ENCODE peak calls at places on chromosomes 6 and 20, in six cellular contexts. C is endothelial cell of umbilical vein, D is adrenal gland, M is GM12878, K is HepG2, V is gastrocnemius medialis. Z is an unnamed sample. For H3K9me3 and H3K27me3, the result is how much of the 10 kb centered on the place peaks cover.

GRCh38 chr6:351011-351866 is 40.3 kb upstream of the IRF4 start:
- DNase-seq in C (no peak), D (no peak), M (no peak), K (no peak), V (no peak), Z (no peak)

GRCh38 chr20:8144282-8145245 is 12.5 kb downstream of the PLCB1 start:
- DNase-seq in C (peak), D (no peak), M (no peak), K (peak), V (no peak), Z (no peak)

GRCh38 chr6:108250240-108250866 is 10.5 kb downstream of the SNX3 start:
- DNase-seq in C (peak), D (no peak), M (no peak), K (no peak), V (no peak), Z (no peak)

GRCh38 chr6:44022296-44022661 is 105.0 kb downstream of the MRPL14 start:
- DNase-seq in C (peak), D (no peak), M (no peak), K (no peak), V (no peak), Z (no peak)

GRCh38 chr20:62595491-62595890 is 46.8 kb upstream of the SLCO4A1 start:
- DNase-seq in C (peak), D (peak), M (no peak), K (no peak), V (no peak), Z (peak)

GRCh38 chr6:17902953-17903352 is 84.5 kb downstream of the KIF13A start:
- DNase-seq in C (no peak), D (no peak), M (no peak), K (no peak), V (no peak), Z (no peak)

GRCh38 chr6:26257272-26257671 is 107.7 kb upstream of the BTN3A2 start:
- DNase-seq in C (no peak), D (no peak), M (no peak), K (peak), V (no peak), Z (peak)

GRCh38 chr20:49482621-49483017 is at the start of gene KCNB1:
- DNase-seq in C (peak), D (peak), M (no peak), K (peak), V (peak), Z (peak)

GRCh38 chr6:156776470-156776840 is 723 bp upstream of the ARID1B start:
- DNase-seq in C (no peak), D (no peak), M (no peak), K (peak), V (no peak), Z (peak)

GRCh38 chr6:42257614-42258013 is 40.0 kb upstream of the MRPS10 start:
- DNase-seq in C (no peak), D (no peak), M (no peak), K (no peak), V (no peak), Z (no peak)

GRCh38 chr6:128847481-128848168 is 35.3 kb upstream of the LAMA2 start:
- DNase-seq in C (no peak), D (no peak), M (no peak), K (no peak), V (no peak), Z (no peak)

GRCh38 chr6:161137839-161138544 is 135.9 kb downstream of the AGPAT4 start:
- DNase-seq in C (no peak), D (no peak), M (no peak), K (no peak), V (no peak), Z (no peak)

GRCh38 chr6:131949909-131950766 is 1.0 kb downstream of the CCN2 start:
- DNase-seq in C (peak), D (peak), M (no peak), K (peak), V (peak), Z (peak)

GRCh38 chr6:31086788-31087440 is 25.5 kb downstream of the C6orf15 start:
- DNase-seq in C (peak), D (no peak), M (no peak), K (no peak), V (no peak), Z (no peak)

GRCh38 chr6:33375143-33375649 is 16.4 kb upstream of the KIFC1 start:
- DNase-seq in C (peak), D (peak), M (no peak), K (no peak), V (peak), Z (peak)

GRCh38 chr6:157898640-157899039 is 75.6 kb downstream of the SNX9 start:
- DNase-seq in C (no peak), D (no peak), M (no peak), K (no peak), V (no peak), Z (no peak)

GRCh38 chr6:46011241-46012085 is 4.2 kb downstream of the CLIC5 start:
- DNase-seq in C (peak), D (no peak), M (peak), K (peak), V (no peak), Z (peak)

GRCh38 chr6:22442826-22443225 is 126.5 kb upstream of the HDGFL1 start:
- DNase-seq in C (peak), D (no peak), M (no peak), K (no peak), V (no peak), Z (no peak)

GRCh38 chr6:136846046-136846445 is 23.7 kb downstream of the PEX7 start:
- DNase-seq in C (peak), D (peak), M (no peak), K (peak), V (no peak), Z (peak)

GRCh38 chr20:8008733-8009132 is 10.8 kb downstream of the TMX4 start:
- DNase-seq in C (no peak), D (no peak), M (no peak), K (no peak), V (no peak), Z (no peak)

GRCh38 chr20:61256819-61257218 is 4.8 kb downstream of the CDH4 start:
- DNase-seq in C (no peak), D (no peak), M (no peak), K (no peak), V (no peak), Z (no peak)

GRCh38 chr20:61925555-61926252 is 140.0 kb downstream of the TAF4 start:
- DNase-seq in C (no peak), D (no peak), M (no peak), K (no peak), V (no peak), Z (no peak)

GRCh38 chr6:5809471-5809870 is 197.3 kb downstream of the NRN1 start:
- DNase-seq in C (no peak), D (no peak), M (no peak), K (no peak), V (no peak), Z (no peak)

GRCh38 chr6:93454533-93454932 is 35.2 kb upstream of the EPHA7 start:
- DNase-seq in C (no peak), D (no peak), M (no peak), K (no peak), V (no peak), Z (no peak)

GRCh38 chr6:72037006-72037405 is 150.7 kb downstream of the RIMS1 start:
- DNase-seq in C (no peak), D (no peak), M (no peak), K (no peak), V (no peak), Z (no peak)

GRCh38 chr6:17986656-17987575 is 519 bp downstream of the KIF13A start:
- DNase-seq in C (peak), D (peak), M (no peak), K (peak), V (peak), Z (peak)

GRCh38 chr6:25481267-25481666 is 170.7 kb upstream of the SCGN start:
- DNase-seq in C (no peak), D (no peak), M (no peak), K (no peak), V (no peak), Z (no peak)

GRCh38 chr6:797479-798077 is 104.6 kb upstream of the EXOC2 start:
- DNase-seq in C (peak), D (peak), M (no peak), K (peak), V (no peak), Z (peak)

GRCh38 chr6:133392015-133392414 is 150.9 kb downstream of the EYA4 start:
- DNase-seq in C (no peak), D (no peak), M (no peak), K (no peak), V (no peak), Z (no peak)

GRCh38 chr6:156832166-156832743 is 55.1 kb downstream of the ARID1B start:
- DNase-seq in C (peak), D (peak), M (no peak), K (no peak), V (no peak), Z (peak)

GRCh38 chr6:42047790-42048405 is 2.4 kb upstream of the TAF8 start:
- DNase-seq in C (no peak), D (no peak), M (no peak), K (no peak), V (no peak), Z (no peak)

GRCh38 chr20:2767768-2768631 is 32.4 kb downstream of the CPXM1 start:
- DNase-seq in C (peak), D (no peak), M (no peak), K (no peak), V (no peak), Z (no peak)

GRCh38 chr6:8953310-8953709 is 518.0 kb upstream of the SLC35B3 start:
- DNase-seq in C (no peak), D (no peak), M (no peak), K (no peak), V (no peak), Z (no peak)

GRCh38 chr6:37804676-37805075 is 14.9 kb upstream of the ZFAND3 start:
- DNase-seq in C (no peak), D (no peak), M (no peak), K (no peak), V (no peak), Z (no peak)

GRCh38 chr20:13220857-13221297 is at the start of gene ISM1:
- DNase-seq in C (no peak), D (no peak), M (no peak), K (no peak), V (no peak), Z (no peak)

GRCh38 chr6:157682856-157683481 is 140.1 kb upstream of the SNX9 start:
- DNase-seq in C (peak), D (no peak), M (no peak), K (peak), V (no peak), Z (no peak)

GRCh38 chr6:34273242-34273805 is 24.5 kb upstream of the SMIM29 start:
- DNase-seq in C (peak), D (peak), M (no peak), K (peak), V (no peak), Z (no peak)

GRCh38 chr20:45163071-45163803 is 11.5 kb upstream of the PI3 start:
- DNase-seq in C (no peak), D (no peak), M (no peak), K (no peak), V (no peak), Z (peak)

DNA sequence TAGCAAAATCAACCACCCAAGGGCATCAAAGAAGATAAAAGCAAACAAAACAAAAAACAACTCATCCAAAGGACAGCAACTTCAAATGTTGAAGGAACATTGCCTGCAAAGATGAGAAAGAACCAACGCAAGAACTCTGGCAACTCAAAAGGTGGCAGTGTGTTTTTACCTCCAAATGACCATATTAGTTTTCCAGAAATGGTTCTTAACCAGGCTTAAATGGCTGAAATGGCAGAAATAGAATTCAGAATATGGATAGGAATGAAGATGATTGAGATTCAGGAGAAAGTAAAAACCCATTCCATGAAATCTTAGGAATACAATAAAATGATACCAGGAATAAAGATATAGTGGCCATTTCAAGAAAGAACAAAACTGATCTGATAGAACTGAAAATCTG is 9.8 kb upstream of the PI3 start:
- DNase-seq in C (no peak), D (no peak), M (no peak), K (no peak), V (no peak), Z (no peak)
- H3K9me3 ChIP-seq in C (under half), D (under half), M (under half), K (under half), V (under half), Z (under half)

GRCh38 chr20:51562334-51563140 is 20.0 kb upstream of the NFATC2 start:
- DNase-seq in C (peak), D (peak), M (no peak), K (no peak), V (peak), Z (peak)
- H3K27me3 ChIP-seq in C (under half), D (under half), M (under half), K (half or more), V (under half), Z (under half)

GRCh38 chr20:57638173-57638894 is 18.1 kb upstream of the ZBP1 start:
- DNase-seq in C (no peak), D (no peak), M (no peak), K (no peak), V (no peak), Z (no peak)

GRCh38 chr20:57638895-57639236 is 18.6 kb upstream of the ZBP1 start:
- DNase-seq in C (no peak), D (no peak), M (no peak), K (no peak), V (no peak), Z (no peak)

GRCh38 chr20:57632286-57632685 is 12.1 kb upstream of the ZBP1 start:
- DNase-seq in C (no peak), D (no peak), M (no peak), K (no peak), V (no peak), Z (no peak)

GRCh38 chr20:57629976-57630525 is 9.8 kb upstream of the ZBP1 start:
- DNase-seq in C (no peak), D (no peak), M (no peak), K (no peak), V (no peak), Z (no peak)

GRCh38 chr20:57633945-57634491 is 13.8 kb upstream of the ZBP1 start:
- DNase-seq in C (no peak), D (no peak), M (no peak), K (no peak), V (no peak), Z (no peak)
- H3K9me3 ChIP-seq in C (under half), D (under half), M (under half), K (under half), V (under half), Z (under half)

GRCh38 chr20:43185901-43186300 is 3.8 kb downstream of the PTPRT start:
- DNase-seq in C (no peak), D (no peak), M (no peak), K (no peak), V (no peak), Z (no peak)
- H3K27me3 ChIP-seq in C (under half), D (under half), M (under half), K (half or more), V (under half), Z (under half)

GRCh38 chr6:64325093-64325492 is 689.5 kb downstream of the PHF3 start:
- DNase-seq in C (no peak), D (no peak), M (no peak), K (no peak), V (no peak), Z (no peak)

GRCh38 chr6:64330694-64331309 is 695.2 kb downstream of the PHF3 start:
- DNase-seq in C (peak), D (peak), M (peak), K (peak), V (no peak), Z (peak)

DNA sequence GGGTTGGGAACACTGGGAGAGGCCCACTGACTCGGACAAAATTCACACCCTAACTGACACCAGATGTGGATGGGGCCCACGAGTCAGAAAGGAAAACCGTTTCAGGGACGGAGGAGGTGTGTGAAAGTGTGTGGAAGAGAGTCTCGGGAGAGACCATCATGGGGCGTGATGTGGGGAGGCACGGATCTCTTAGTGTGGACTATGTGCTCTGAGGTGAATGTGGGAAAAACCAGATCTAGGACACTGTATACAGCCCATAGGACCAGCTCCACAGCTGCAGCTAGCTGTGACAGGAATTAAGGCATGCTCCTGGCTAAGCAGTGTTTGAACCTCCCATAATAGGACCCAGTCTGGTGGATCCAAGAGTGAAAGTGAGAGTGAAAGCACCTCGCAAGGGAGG is 691.3 kb downstream of the PHF3 start:
- DNase-seq in C (no peak), D (no peak), M (no peak), K (no peak), V (no peak), Z (no peak)
- H3K9me3 ChIP-seq in C (under half), D (under half), M (under half), K (under half), V (under half), Z (under half)

DNA sequence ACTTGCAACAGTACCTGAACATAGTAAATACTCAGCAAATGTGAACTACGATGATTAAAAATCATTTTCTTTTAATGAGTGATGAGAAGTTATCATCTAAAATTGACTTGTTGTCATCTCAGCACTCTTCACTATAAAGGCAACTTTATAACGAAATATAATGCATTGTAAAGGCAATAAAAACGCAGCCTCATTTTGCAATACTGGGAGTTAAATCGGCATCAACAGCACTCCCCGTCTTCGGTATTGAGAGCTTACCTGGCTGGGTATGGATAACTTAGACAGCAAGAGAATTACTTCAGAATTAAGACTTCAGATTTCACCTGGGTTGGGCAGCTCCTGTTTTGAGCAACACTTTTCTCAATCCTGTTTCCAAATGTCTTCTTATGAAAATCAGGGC is 20.8 kb downstream of the NKX2-2 start:
- DNase-seq in C (no peak), D (no peak), M (no peak), K (no peak), V (no peak), Z (no peak)
- H3K27me3 ChIP-seq in C (under half), D (under half), M (under half), K (under half), V (under half), Z (under half)

DNA sequence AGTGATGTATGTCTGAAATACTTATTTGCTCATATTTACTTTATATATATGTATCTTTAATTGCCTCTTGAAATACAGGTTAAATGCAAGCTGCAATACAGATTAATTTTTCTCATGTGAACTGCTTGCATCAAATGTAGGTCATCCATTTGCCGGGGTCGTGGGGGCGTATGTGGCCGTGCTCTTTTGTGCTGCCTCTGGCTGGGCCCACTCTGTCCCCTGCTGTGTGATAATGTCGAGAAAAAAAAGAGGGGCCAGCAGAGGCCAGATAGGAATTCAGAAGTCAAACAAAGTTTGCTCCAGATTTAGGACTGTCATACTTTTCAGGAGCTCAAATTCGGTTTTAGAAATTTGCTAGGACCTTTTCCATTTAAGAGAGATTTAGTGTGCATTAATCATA is 459.6 kb upstream of the SOX4 start:
- DNase-seq in C (no peak), D (no peak), M (no peak), K (no peak), V (no peak), Z (no peak)
- H3K9me3 ChIP-seq in C (under half), D (under half), M (under half), K (under half), V (under half), Z (under half)

GRCh38 chr20:45366192-45366591 is 3.2 kb downstream of the SYS1 start:
- DNase-seq in C (no peak), D (no peak), M (no peak), K (no peak), V (no peak), Z (no peak)

GRCh38 chr20:45361794-45362193 is 1.2 kb upstream of the SYS1 start:
- DNase-seq in C (no peak), D (peak), M (no peak), K (peak), V (no peak), Z (no peak)

GRCh38 chr20:45365444-45365970 is 2.6 kb downstream of the SYS1 start:
- DNase-seq in C (no peak), D (peak), M (no peak), K (no peak), V (no peak), Z (no peak)

GRCh38 chr20:45363611-45364492 is 896 bp downstream of the SYS1 start:
- DNase-seq in C (no peak), D (peak), M (no peak), K (no peak), V (no peak), Z (no peak)

DNA sequence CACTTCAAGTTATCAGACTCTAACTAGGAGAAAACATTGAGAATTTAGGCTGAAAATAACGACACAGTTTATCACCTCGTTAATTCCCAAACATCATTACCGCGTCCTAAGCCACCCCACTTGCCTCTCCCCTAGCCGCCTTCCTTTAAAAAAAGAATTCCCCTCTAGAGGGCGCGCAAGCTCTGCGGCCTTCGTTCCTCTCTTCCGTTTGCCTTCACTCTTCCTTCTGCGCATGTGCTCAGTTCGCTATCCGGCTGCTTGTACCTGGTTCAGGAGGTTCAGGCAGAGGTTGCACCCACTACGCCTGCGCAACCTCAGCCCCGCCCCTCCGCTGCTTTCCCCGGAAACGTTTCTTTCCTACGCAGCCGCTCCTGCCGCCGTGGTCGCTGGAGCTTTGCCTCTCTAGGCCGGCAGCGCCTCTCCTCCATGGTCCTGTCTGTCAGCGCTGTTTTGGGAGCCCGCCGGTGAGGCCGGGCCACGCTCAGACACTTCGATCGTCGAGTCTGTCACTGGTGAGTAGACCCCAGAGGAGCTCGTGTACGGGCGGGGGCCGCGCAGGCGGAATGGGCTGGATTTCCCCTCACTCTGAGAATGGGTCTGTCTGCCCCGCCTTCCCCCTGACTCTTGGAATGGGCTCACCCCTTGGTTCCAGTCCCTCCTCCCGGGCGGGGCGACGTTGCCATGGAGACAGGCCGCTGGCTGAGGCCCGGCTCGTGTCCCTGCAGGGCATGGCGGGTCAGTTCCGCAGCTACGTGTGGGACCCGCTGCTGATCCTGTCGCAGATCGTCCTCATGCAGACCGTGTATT is at the start of gene SYS1:
- DNase-seq in C (peak), D (peak), M (peak), K (peak), V (peak), Z (peak)
- H3K27me3 ChIP-seq in C (under half), D (under half), M (under half), K (under half), V (under half), Z (under half)

Z was measured in small intestine.